ENCODE peak calls at places on chromosome 16, in four cellular contexts. Z is keratinocyte, U is neural progenitor cell, C is GM23248. A is an unnamed sample.

GRCh38 chr16:74107795-74108610 is 188.6 kb upstream of the PSMD7 start:
- DNase-seq in Z (no peak), U (peak; percentile 71), C (peak; percentile 46), A (peak; percentile 58)

GRCh38 chr16:80903616-80904015 is 99.2 kb upstream of the CDYL2 start:
- DNase-seq in Z (no peak), U (no peak), C (no peak), A (no peak)

GRCh38 chr16:65537336-65537735 is 415.5 kb upstream of the CDH11 start:
- DNase-seq in Z (no peak), U (no peak), C (peak; percentile 56), A (no peak)

GRCh38 chr16:4309102-4309832 is 6.6 kb upstream of the GLIS2 start:
- DNase-seq in Z (no peak), U (no peak), C (no peak), A (no peak)

GRCh38 chr16:19540241-19540970 is 15.1 kb upstream of the VPS35L start:
- DNase-seq in Z (no peak), U (no peak), C (no peak), A (no peak)

GRCh38 chr16:64153718-64154117 is 968.1 kb downstream of the CDH11 start:
- DNase-seq in Z (no peak), U (no peak), C (peak; percentile 84), A (no peak)

GRCh38 chr16:6957676-6958075 is 375.0 kb upstream of the RBFOX1 start:
- DNase-seq in Z (no peak), U (peak; percentile 17), C (no peak), A (no peak)

GRCh38 chr16:54193656-54194007 is 93.0 kb downstream of the IRX3 start:
- DNase-seq in Z (peak; percentile 35), U (peak; percentile 83), C (peak; percentile 88), A (peak; percentile 59)

GRCh38 chr16:89010210-89010925 is 33.4 kb upstream of the CBFA2T3 start:
- DNase-seq in Z (no peak), U (no peak), C (no peak), A (no peak)

GRCh38 chr16:55495616-55496289 is 13.1 kb upstream of the LPCAT2 start:
- DNase-seq in Z (peak; percentile 55), U (no peak), C (peak; percentile 92), A (no peak)

GRCh38 chr16:31052131-31052530 is 18.8 kb downstream of the STX4 start:
- DNase-seq in Z (peak; percentile 73), U (no peak), C (peak; percentile 97), A (peak; percentile 72)

GRCh38 chr16:78605548-78606097 is 506.2 kb downstream of the WWOX start:
- DNase-seq in Z (no peak), U (no peak), C (no peak), A (no peak)

GRCh38 chr16:28981517-28981916 is 3.3 kb upstream of the LAT start:
- DNase-seq in Z (no peak), U (peak; percentile 29), C (peak; percentile 11), A (no peak)

GRCh38 chr16:75555213-75555706 is 792 bp downstream of the TMEM231 start:
- DNase-seq in Z (no peak), U (peak; percentile 93), C (peak; percentile 95), A (peak; percentile 86)

GRCh38 chr16:79662673-79663313 is 62.3 kb upstream of the MAF start:
- DNase-seq in Z (no peak), U (no peak), C (no peak), A (no peak)

GRCh38 chr16:23174622-23175021 is 7.9 kb upstream of the SCNN1G start:
- DNase-seq in Z (no peak), U (peak; percentile 49), C (peak; percentile 44), A (no peak)

GRCh38 chr16:46743232-46743719 is 4.9 kb downstream of the MYLK3 start:
- DNase-seq in Z (no peak), U (no peak), C (peak; percentile 47), A (no peak)

GRCh38 chr16:22007509-22008214 is at the start of gene MOSMO:
- DNase-seq in Z (no peak), U (peak; percentile 83), C (peak; percentile 89), A (no peak)

GRCh38 chr16:24748242-24748641 is 18.8 kb downstream of the TNRC6A start:
- DNase-seq in Z (no peak), U (no peak), C (peak; percentile 93), A (no peak)

GRCh38 chr16:85634747-85635544 is 21.8 kb downstream of the GSE1 start:
- DNase-seq in Z (no peak), U (no peak), C (no peak), A (no peak)

GRCh38 chr16:48507346-48507745 is 102.6 kb downstream of the N4BP1 start:
- DNase-seq in Z (no peak), U (no peak), C (no peak), A (no peak)

GRCh38 chr16:9408297-9408696 is 316.9 kb downstream of the HAPSTR1 start:
- DNase-seq in Z (no peak), U (peak; percentile 21), C (no peak), A (no peak)

GRCh38 chr16:30499284-30499683 is 26.7 kb downstream of the ITGAL start:
- DNase-seq in Z (no peak), U (no peak), C (no peak), A (no peak)

GRCh38 chr16:8963010-8963824 is 489 bp downstream of the USP7 start:
- DNase-seq in Z (no peak), U (peak; percentile 50), C (peak; percentile 60), A (no peak)

GRCh38 chr16:15482068-15482747 is 47.8 kb downstream of the BMERB1 start:
- DNase-seq in Z (peak; percentile 88), U (no peak), C (peak; percentile 98), A (peak; percentile 99)

GRCh38 chr16:49828545-49829267 is 27.2 kb downstream of the ZNF423 start:
- DNase-seq in Z (no peak), U (no peak), C (no peak), A (no peak)

GRCh38 chr16:2804728-2805127 is 6.5 kb downstream of the PRSS41 start:
- DNase-seq in Z (no peak), U (no peak), C (no peak), A (no peak)

GRCh38 chr16:35296962-35297653 is 1837.7 kb downstream of the TP53TG3F start:
- DNase-seq in Z (no peak), U (no peak), C (no peak), A (no peak)

GRCh38 chr16:72271841-72272240 is 99.9 kb upstream of the PMFBP1 start:
- DNase-seq in Z (no peak), U (no peak), C (no peak), A (no peak)

GRCh38 chr16:81996664-81997529 is 14.4 kb downstream of the SDR42E1 start:
- DNase-seq in Z (no peak), U (peak; percentile 22), C (peak; percentile 90), A (peak; percentile 60)

GRCh38 chr16:27445502-27446175 is 43.7 kb downstream of the IL21R start:
- DNase-seq in Z (no peak), U (no peak), C (no peak), A (no peak)

GRCh38 chr16:74871608-74872007 is 97.0 kb upstream of the FA2H start:
- DNase-seq in Z (no peak), U (no peak), C (no peak), A (no peak)

GRCh38 chr16:49700222-49700927 is 155.5 kb downstream of the ZNF423 start:
- DNase-seq in Z (no peak), U (peak; percentile 64), C (peak; percentile 39), A (no peak)

GRCh38 chr16:17426451-17426850 is 44.3 kb downstream of the XYLT1 start:
- DNase-seq in Z (no peak), U (no peak), C (no peak), A (no peak)

DNA sequence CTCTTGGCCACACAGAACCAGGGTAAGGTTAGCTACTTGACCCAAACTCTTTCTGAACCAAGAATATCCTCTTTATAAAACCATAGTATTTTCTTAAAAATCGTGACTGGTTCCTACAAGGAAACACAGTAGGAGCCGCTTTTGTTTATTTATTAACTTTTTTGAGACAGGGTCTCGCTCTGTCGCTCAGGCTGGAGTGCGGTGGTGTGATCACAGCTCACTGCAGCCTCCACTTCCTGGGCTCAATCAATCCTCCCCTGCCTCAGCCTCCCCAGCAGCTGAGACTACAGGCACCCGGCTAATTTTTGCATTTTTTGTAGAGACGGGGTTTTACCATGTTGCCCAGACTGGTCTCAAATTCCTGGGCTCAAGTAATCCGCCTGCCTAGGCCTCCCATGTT is 14.7 kb upstream of the LITAF start:
- DNase-seq in Z (no peak), U (no peak), C (no peak), A (no peak)
- H3K4me2 ChIP-seq in Z (no peak overlapping the region), U (peak overlapping the region; percentile 4), C (no peak overlapping the region), A (no peak overlapping the region)

GRCh38 chr16:56617212-56618085 is 8.1 kb upstream of the MT1E start:
- DNase-seq in Z (no peak), U (peak; percentile 65), C (peak; percentile 88), A (no peak)

GRCh38 chr16:56613706-56614105 is 5.3 kb downstream of the MT2A start:
- DNase-seq in Z (no peak), U (no peak), C (no peak), A (no peak)

GRCh38 chr16:56614549-56614991 is 6.2 kb downstream of the MT2A start:
- DNase-seq in Z (no peak), U (no peak), C (peak; percentile 74), A (no peak)

GRCh38 chr16:56616608-56617211 is 8.3 kb downstream of the MT2A start:
- DNase-seq in Z (no peak), U (no peak), C (no peak), A (no peak)

GRCh38 chr16:56615353-56615752 is 7.0 kb downstream of the MT2A start:
- DNase-seq in Z (no peak), U (no peak), C (peak; percentile 72), A (no peak)
- H3K4me2 ChIP-seq in Z (peak overlapping the region; percentile 45), U (no peak overlapping the region), C (no peak overlapping the region), A (no peak overlapping the region)

GRCh38 chr16:56732832-56733231 is 2.9 kb downstream of the NUP93 start:
- DNase-seq in Z (no peak), U (no peak), C (no peak), A (no peak)
- H3K4me2 ChIP-seq in Z (no peak overlapping the region), U (no peak overlapping the region), C (no peak overlapping the region), A (no peak overlapping the region)

GRCh38 chr16:67279296-67280089 is at the start of gene PLEKHG4:
- DNase-seq in Z (no peak), U (peak; percentile 86), C (peak; percentile 86), A (peak; percentile 52)

GRCh38 chr16:67280090-67281015 is 1.0 kb downstream of the PLEKHG4 start:
- DNase-seq in Z (no peak), U (no peak), C (no peak), A (no peak)

GRCh38 chr16:67277999-67278772 is 1.1 kb upstream of the PLEKHG4 start:
- DNase-seq in Z (no peak), U (no peak), C (peak; percentile 93), A (no peak)

GRCh38 chr16:67277294-67277998 is 1.9 kb upstream of the PLEKHG4 start:
- DNase-seq in Z (peak; percentile 87), U (no peak), C (peak; percentile 100), A (peak; percentile 84)

GRCh38 chr16:67278773-67279295 is 498 bp upstream of the PLEKHG4 start:
- DNase-seq in Z (no peak), U (peak; percentile 28), C (peak; percentile 49), A (no peak)
- H3K4me2 ChIP-seq in Z (peak overlapping the region; percentile 59), U (peak overlapping the region; percentile 83), C (peak overlapping the region; percentile 83), A (peak overlapping the region; percentile 96)

GRCh38 chr16:974606-975312 is 4.0 kb upstream of the LMF1 start:
- DNase-seq in Z (no peak), U (no peak), C (no peak), A (no peak)
- H3K4me2 ChIP-seq in Z (no peak overlapping the region), U (no peak overlapping the region), C (no peak overlapping the region), A (no peak overlapping the region)

GRCh38 chr16:10688726-10689125 is 6.0 kb downstream of the TEKT5 start:
- DNase-seq in Z (no peak), U (no peak), C (no peak), A (no peak)
- H3K4me2 ChIP-seq in Z (no peak overlapping the region), U (no peak overlapping the region), C (no peak overlapping the region), A (no peak overlapping the region)

GRCh38 chr16:84526794-84527485 is 22.5 kb upstream of the MEAK7 start:
- DNase-seq in Z (no peak), U (peak; percentile 80), C (peak; percentile 90), A (no peak)
- H3K4me2 ChIP-seq in Z (peak overlapping the region; percentile 74), U (peak overlapping the region; percentile 48), C (peak overlapping the region; percentile 52), A (no peak overlapping the region)

A was measured in HCT116.